ENCODE peak calls at places on chromosomes 7 and 10, in four cellular contexts. N is hepatocyte, C is Peyer's patch, X is tibial nerve. L is an unnamed sample. For H3K4me1, the result is how much of the 10 kb centered on the place peaks cover.

GRCh38 chr7:134845461-134845860 is 66.0 kb downstream of the CALD1 start:
- DNase-seq in X (no peak), C (no peak), N (no peak), L (no peak)

GRCh38 chr7:24378871-24379608 is 95.0 kb downstream of the NPY start:
- DNase-seq in N (no peak), C (no peak), X (no peak), L (no peak)

GRCh38 chr7:22639400-22639799 is 87.6 kb upstream of the IL6 start:
- DNase-seq in C (no peak), X (no peak), N (no peak), L (no peak)

GRCh38 chr10:108230478-108231170 is 1066.1 kb upstream of the SORCS1 start:
- DNase-seq in N (no peak), C (no peak), X (no peak), L (no peak)

GRCh38 chr10:20144268-20144667 is 328.0 kb downstream of the PLXDC2 start:
- DNase-seq in X (no peak), N (no peak), C (no peak), L (no peak)

GRCh38 chr10:52318822-52319464 is 4.9 kb downstream of the DKK1 start:
- DNase-seq in C (no peak), N (peak), X (no peak), L (no peak)

GRCh38 chr10:3764626-3765375 is 20.2 kb downstream of the KLF6 start:
- DNase-seq in C (no peak), N (no peak), X (no peak), L (no peak)

GRCh38 chr10:42645103-42645502 is 6.7 kb upstream of the ZNF33B start:
- DNase-seq in C (no peak), N (peak), X (no peak), L (no peak)

GRCh38 chr7:21944616-21945373 is 904 bp downstream of the CDCA7L start:
- DNase-seq in C (peak), N (peak), X (no peak), L (no peak)

GRCh38 chr10:30534465-30535144 is 94.9 kb downstream of the LYZL2 start:
- DNase-seq in N (peak), C (peak), X (peak), L (peak)

GRCh38 chr10:114624941-114625780 is 32.9 kb downstream of the ABLIM1 start:
- DNase-seq in X (no peak), N (no peak), C (no peak), L (no peak)

GRCh38 chr10:69389827-69390490 is 26.8 kb downstream of the TACR2 start:
- DNase-seq in N (no peak), C (no peak), X (no peak), L (no peak)

GRCh38 chr7:135508853-135509588 is 881 bp downstream of the CNOT4 start:
- DNase-seq in N (peak), C (no peak), X (no peak), L (no peak)

GRCh38 chr7:127792528-127793342 is 140.7 kb downstream of the SND1 start:
- DNase-seq in X (no peak), N (peak), C (peak), L (peak)

GRCh38 chr10:95475827-95476481 is 85.2 kb downstream of the SORBS1 start:
- DNase-seq in N (peak), C (no peak), X (no peak), L (no peak)

GRCh38 chr7:101363734-101364374 is 1.2 kb downstream of the COL26A1 start:
- DNase-seq in C (peak), N (peak), X (no peak), L (no peak)

GRCh38 chr7:135189221-135189662 is 18.7 kb upstream of the CYREN start:
- DNase-seq in C (no peak), X (no peak), N (no peak), L (no peak)

GRCh38 chr10:29648114-29648982 is 13.6 kb upstream of the SVIL start:
- DNase-seq in X (no peak), N (no peak), C (no peak), L (no peak)

GRCh38 chr10:91435241-91435640 is 25.1 kb downstream of the HECTD2 start:
- DNase-seq in X (no peak), C (no peak), N (no peak), L (no peak)

GRCh38 chr7:137935849-137936508 is 65.9 kb downstream of the CREB3L2 start:
- DNase-seq in N (no peak), C (peak), X (no peak), L (no peak)

GRCh38 chr10:119313645-119314044 is 106.3 kb downstream of the GRK5 start:
- DNase-seq in X (no peak), N (no peak), C (peak), L (no peak)

GRCh38 chr10:98323221-98324164 is 55.5 kb upstream of the LOXL4 start:
- DNase-seq in C (no peak), X (peak), N (peak), L (no peak)

GRCh38 chr7:106128846-106129245 is 16.7 kb upstream of the SYPL1 start:
- DNase-seq in N (no peak), C (no peak), X (no peak), L (no peak)

GRCh38 chr7:11133436-11133959 is 159.8 kb downstream of the PHF14 start:
- DNase-seq in X (no peak), N (no peak), C (no peak), L (no peak)

GRCh38 chr10:7792541-7792940 is 4.6 kb downstream of the ATP5F1C start:
- DNase-seq in X (no peak), C (no peak), N (no peak), L (no peak)

GRCh38 chr10:28432210-28432676 is 100.7 kb upstream of the WAC start:
- DNase-seq in N (peak), X (no peak), C (peak), L (peak)

GRCh38 chr10:110273474-110273873 is 31.2 kb downstream of the SMNDC1 start:
- DNase-seq in N (peak), X (peak), C (no peak), L (no peak)

GRCh38 chr10:103691267-103691666 is 164.1 kb downstream of the SH3PXD2A start:
- DNase-seq in X (no peak), C (no peak), N (no peak), L (no peak)

GRCh38 chr7:41994746-41995110 is 242.3 kb downstream of the GLI3 start:
- DNase-seq in C (no peak), N (no peak), X (no peak), L (no peak)

GRCh38 chr7:45179666-45180065 is 22.1 kb downstream of the RAMP3 start:
- DNase-seq in C (no peak), X (no peak), N (no peak), L (no peak)

GRCh38 chr7:46559194-46559576 is 638.1 kb upstream of the IGFBP3 start:
- DNase-seq in N (no peak), C (no peak), X (no peak), L (no peak)

GRCh38 chr10:24925799-24926198 is 26.6 kb downstream of the PRTFDC1 start:
- DNase-seq in N (no peak), X (no peak), C (no peak), L (no peak)

GRCh38 chr7:27453702-27454405 is 208.8 kb downstream of the HIBADH start:
- DNase-seq in X (no peak), N (peak), C (no peak), L (no peak)

DNA sequence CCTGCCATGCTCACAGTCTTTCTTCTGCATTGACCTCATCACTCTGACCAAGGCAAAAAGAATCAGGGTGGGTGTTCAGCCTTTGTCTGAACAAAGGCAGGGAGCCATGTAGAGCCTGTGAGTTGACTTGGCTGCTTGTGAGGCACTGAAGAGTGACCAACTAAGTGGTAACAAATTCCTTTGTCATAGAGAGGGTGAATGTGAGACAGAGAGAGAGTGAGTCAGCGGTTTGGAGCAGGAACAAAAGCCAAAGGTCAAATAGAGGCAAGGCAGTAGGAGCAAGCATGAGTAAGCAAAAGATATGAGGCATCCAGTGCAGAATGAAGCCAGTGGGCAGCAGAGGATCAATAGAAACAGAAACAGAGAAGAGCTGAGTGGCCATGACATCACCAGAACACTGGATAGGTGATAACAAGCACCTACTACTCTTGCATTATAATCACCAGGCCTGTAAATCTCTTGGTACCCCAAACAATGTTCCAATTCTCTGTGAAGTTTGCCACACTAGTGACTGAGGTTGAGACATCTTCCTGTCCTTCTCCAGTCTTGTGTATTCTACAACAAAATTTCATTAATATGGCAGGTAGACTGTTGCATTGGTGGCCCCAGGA is 116.2 kb upstream of the LAMB4 start:
- DNase-seq in C (no peak), N (peak), X (no peak), L (no peak)
- H3K4me1 ChIP-seq in C (under half), N (under half), X (under half), L (under half)

DNA sequence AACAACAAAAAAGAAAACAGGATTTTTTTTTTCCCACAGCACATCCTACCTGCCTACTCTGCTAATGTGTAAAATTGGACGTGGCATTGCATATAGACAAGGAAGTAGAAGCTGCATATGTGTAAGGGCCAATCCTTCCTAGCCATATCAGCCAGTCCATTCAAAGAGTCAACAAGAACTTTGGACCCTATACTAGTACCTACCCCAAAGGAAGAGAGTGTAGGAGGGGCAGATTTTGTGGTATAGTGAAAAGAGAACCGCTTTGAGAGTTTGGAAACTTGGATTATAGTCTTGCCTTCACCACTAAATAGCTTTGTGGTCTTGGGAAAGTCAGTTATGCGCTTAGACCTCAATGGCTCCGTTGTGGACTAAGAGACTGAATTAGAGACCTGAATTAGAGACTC is 12.1 kb upstream of the MCU start:
- DNase-seq in C (no peak), N (peak), X (no peak), L (no peak)
- H3K4me3 ChIP-seq in C (no peak), N (no peak), X (no peak), L (no peak)

DNA sequence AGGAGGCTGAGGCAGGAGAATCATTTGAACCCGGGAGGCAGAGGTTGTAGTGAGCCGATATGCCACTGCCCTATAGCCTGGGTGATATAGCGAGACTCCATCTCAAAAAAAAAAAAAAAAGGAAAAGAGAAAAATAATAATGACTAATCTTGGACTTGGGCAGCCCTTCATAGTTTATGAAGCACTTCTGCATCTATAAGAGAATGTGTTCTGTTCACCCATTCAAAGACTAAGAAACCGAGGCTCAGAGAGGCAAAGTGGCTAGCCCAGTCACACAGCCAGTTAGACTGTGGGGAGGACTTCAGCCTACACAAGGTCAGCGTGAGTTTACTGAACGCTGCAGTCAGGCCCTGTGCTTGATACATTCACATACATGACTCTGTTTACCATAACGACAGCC is 46.9 kb downstream of the UNC5B start:
- DNase-seq in N (no peak), C (no peak), X (no peak), L (no peak)
- H3K4me1 ChIP-seq in N (under half), C (under half), X (under half), L (under half)

GRCh38 chr10:49260636-49261296 is 38.2 kb upstream of the C10orf71 start:
- DNase-seq in C (no peak), N (no peak), X (no peak), L (no peak)
- H3K4me3 ChIP-seq in C (no peak), N (no peak), X (no peak), L (no peak)